ENCODE peak calls at places on chromosomes 5 and 9, in four cellular contexts. E, D, Q and L are unnamed samples.

GRCh38 chr9:95060916-95061315 is 256.6 kb downstream of the FANCC start:
- DNase-seq in D (no peak), E (no peak), Q (no peak), L (no peak)

GRCh38 chr5:9621379-9621903 is 8.7 kb downstream of the TAS2R1 start:
- DNase-seq in E (no peak), Q (no peak), D (peak), L (no peak)

GRCh38 chr5:140381351-140381750 is 20.3 kb upstream of the ANKHD1 start:
- DNase-seq in E (no peak), D (no peak), Q (no peak), L (no peak)

GRCh38 chr5:81424728-81425127 is 30.8 kb upstream of the ACOT12 start:
- DNase-seq in Q (no peak), D (no peak), E (no peak), L (no peak)

GRCh38 chr9:5750569-5750968 is 82.3 kb downstream of the ERMP1 start:
- DNase-seq in Q (no peak), D (no peak), E (no peak), L (no peak)

GRCh38 chr5:167934561-167934971 is 356.9 kb upstream of the WWC1 start:
- DNase-seq in D (no peak), Q (peak), E (no peak), L (peak)

GRCh38 chr9:69122391-69123141 is 51.5 kb upstream of the TJP2 start:
- DNase-seq in D (no peak), E (peak), Q (no peak), L (no peak)

GRCh38 chr5:6490693-6491092 is 42.0 kb downstream of the UBE2QL1 start:
- DNase-seq in Q (no peak), E (no peak), D (no peak), L (no peak)

GRCh38 chr5:83718195-83718825 is 2.3 kb downstream of the HAPLN1 start:
- DNase-seq in E (peak), D (no peak), Q (no peak), L (no peak)